ENCODE peak calls at places on chromosomes 11 and 22, in eight cellular contexts. One of them, this sample, is unnamed.
A peak's percentile ranks its signal among the peaks of the same experiment; 100 is the strongest.

GRCh38 chr11:44731685-44732411 is 5.1 kb downstream of the TSPAN18 start:
- DNase-seq in Calu3: no peak
- DNase-seq in RPMI8226: no peak
- DNase-seq in NCI-H2081: no peak
- DNase-seq in Caco-2: no peak
- DNase-seq in amygdala: no peak
- DNase-seq in GM04504: no peak
- DNase-seq in pancreas: no peak
- DNase-seq in this sample: no peak

GRCh38 chr11:9760180-9760550 is 96.3 kb downstream of the SWAP70 start:
- DNase-seq in amygdala: no peak
- DNase-seq in RPMI8226: no peak
- DNase-seq in pancreas: peak; percentile 36
- DNase-seq in Caco-2: no peak
- DNase-seq in Calu3: no peak
- DNase-seq in GM04504: peak; percentile 95
- DNase-seq in NCI-H2081: no peak
- DNase-seq in this sample: peak; percentile 89

GRCh38 chr22:20904008-20904979 is 12.9 kb upstream of the CRKL start:
- DNase-seq in NCI-H2081: no peak
- DNase-seq in GM04504: peak; percentile 91
- DNase-seq in Caco-2: no peak
- DNase-seq in RPMI8226: no peak
- DNase-seq in pancreas: no peak
- DNase-seq in Calu3: peak; percentile 36
- DNase-seq in amygdala: no peak
- DNase-seq in this sample: peak; percentile 93

GRCh38 chr11:133945087-133945974 is 11.4 kb downstream of the IGSF9B start:
- DNase-seq in NCI-H2081: no peak
- DNase-seq in pancreas: no peak
- DNase-seq in Calu3: peak; percentile 40
- DNase-seq in RPMI8226: no peak
- DNase-seq in Caco-2: no peak
- DNase-seq in GM04504: no peak
- DNase-seq in amygdala: no peak
- DNase-seq in this sample: no peak

GRCh38 chr11:75562048-75562835 is at the start of gene SERPINH1:
- DNase-seq in Calu3: peak; percentile 83
- DNase-seq in NCI-H2081: no peak
- DNase-seq in pancreas: peak; percentile 83
- DNase-seq in RPMI8226: peak; percentile 84
- DNase-seq in amygdala: peak; percentile 54
- DNase-seq in GM04504: peak; percentile 88
- DNase-seq in Caco-2: peak; percentile 92
- DNase-seq in this sample: no peak

GRCh38 chr11:83836883-83837654 is 550.9 kb upstream of the CCDC90B start:
- DNase-seq in Caco-2: peak; percentile 68
- DNase-seq in NCI-H2081: peak; percentile 54
- DNase-seq in RPMI8226: peak; percentile 53
- DNase-seq in amygdala: peak; percentile 24
- DNase-seq in Calu3: peak; percentile 19
- DNase-seq in GM04504: peak; percentile 14
- DNase-seq in pancreas: peak; percentile 20
- DNase-seq in this sample: no peak

GRCh38 chr11:5929571-5929970 is 12.5 kb upstream of the OR56A3 start:
- DNase-seq in pancreas: no peak
- DNase-seq in RPMI8226: no peak
- DNase-seq in NCI-H2081: no peak
- DNase-seq in GM04504: no peak
- DNase-seq in amygdala: no peak
- DNase-seq in Caco-2: no peak
- DNase-seq in Calu3: no peak
- DNase-seq in this sample: no peak

GRCh38 chr11:60252709-60253108 is 9.8 kb upstream of the MS4A4E start:
- DNase-seq in amygdala: no peak
- DNase-seq in RPMI8226: no peak
- DNase-seq in NCI-H2081: no peak
- DNase-seq in GM04504: no peak
- DNase-seq in pancreas: no peak
- DNase-seq in Calu3: no peak
- DNase-seq in Caco-2: no peak
- DNase-seq in this sample: no peak

GRCh38 chr11:112967082-112967481 is 5.9 kb downstream of the NCAM1 start:
- DNase-seq in pancreas: no peak
- DNase-seq in Caco-2: no peak
- DNase-seq in Calu3: no peak
- DNase-seq in amygdala: no peak
- DNase-seq in GM04504: no peak
- DNase-seq in NCI-H2081: no peak
- DNase-seq in RPMI8226: no peak
- DNase-seq in this sample: no peak

GRCh38 chr11:77770629-77771028 is 49.9 kb downstream of the RSF1 start:
- DNase-seq in NCI-H2081: no peak
- DNase-seq in Calu3: no peak
- DNase-seq in GM04504: no peak
- DNase-seq in Caco-2: no peak
- DNase-seq in pancreas: no peak
- DNase-seq in amygdala: no peak
- DNase-seq in RPMI8226: no peak
- DNase-seq in this sample: no peak

GRCh38 chr11:88337342-88338222 is at the start of gene CTSC:
- DNase-seq in pancreas: peak; percentile 94
- DNase-seq in Calu3: peak; percentile 94
- DNase-seq in NCI-H2081: peak; percentile 92
- DNase-seq in GM04504: peak; percentile 76
- DNase-seq in amygdala: peak; percentile 20
- DNase-seq in Caco-2: peak; percentile 99
- DNase-seq in RPMI8226: peak; percentile 97
- DNase-seq in this sample: no peak

GRCh38 chr11:47348859-47349258 is 3.6 kb downstream of the MYBPC3 start:
- DNase-seq in amygdala: no peak
- DNase-seq in NCI-H2081: peak; percentile 14
- DNase-seq in GM04504: no peak
- DNase-seq in RPMI8226: peak; percentile 71
- DNase-seq in Calu3: peak; percentile 12
- DNase-seq in Caco-2: peak; percentile 55
- DNase-seq in pancreas: no peak
- DNase-seq in this sample: no peak

GRCh38 chr11:33635161-33635560 is 65.5 kb downstream of the C11orf91 start:
- DNase-seq in Calu3: no peak
- DNase-seq in pancreas: no peak
- DNase-seq in RPMI8226: no peak
- DNase-seq in NCI-H2081: no peak
- DNase-seq in amygdala: no peak
- DNase-seq in Caco-2: no peak
- DNase-seq in GM04504: peak; percentile 83
- DNase-seq in this sample: no peak

GRCh38 chr11:17280494-17281127 is 4.1 kb downstream of the NUCB2 start:
- DNase-seq in NCI-H2081: no peak
- DNase-seq in pancreas: no peak
- DNase-seq in Caco-2: no peak
- DNase-seq in Calu3: no peak
- DNase-seq in amygdala: no peak
- DNase-seq in RPMI8226: no peak
- DNase-seq in GM04504: no peak
- DNase-seq in this sample: no peak

GRCh38 chr11:78030429-78031325 is 7.6 kb upstream of the KCTD14 start:
- DNase-seq in RPMI8226: peak; percentile 95
- DNase-seq in GM04504: no peak
- DNase-seq in Calu3: peak; percentile 83
- DNase-seq in NCI-H2081: peak; percentile 99
- DNase-seq in amygdala: peak; percentile 84
- DNase-seq in Caco-2: no peak
- DNase-seq in pancreas: peak; percentile 85
- DNase-seq in this sample: no peak

GRCh38 chr22:20549232-20549841 is 41.9 kb downstream of the MED15 start:
- DNase-seq in pancreas: no peak
- DNase-seq in RPMI8226: no peak
- DNase-seq in Calu3: no peak
- DNase-seq in GM04504: no peak
- DNase-seq in Caco-2: no peak
- DNase-seq in amygdala: no peak
- DNase-seq in NCI-H2081: no peak
- DNase-seq in this sample: no peak

GRCh38 chr11:87405356-87405755 is 367.6 kb downstream of the TMEM135 start:
- DNase-seq in amygdala: no peak
- DNase-seq in NCI-H2081: no peak
- DNase-seq in pancreas: no peak
- DNase-seq in Caco-2: no peak
- DNase-seq in Calu3: no peak
- DNase-seq in GM04504: no peak
- DNase-seq in RPMI8226: no peak
- DNase-seq in this sample: no peak

This sample was measured in GM04503.